ENCODE peak calls at places on chromosomes 16 and 17, in five cellular contexts. Z is T-helper 1 cell; W is stimulated activated naive CD4-positive, alpha-beta T cell treated with Interleukin-2 at 50 U/mL for 16 hours; J is neural crest cell; B is left ventricle myocardium superior. I is an unnamed sample.

GRCh38 chr16:82182237-82183003 is 12.4 kb upstream of the MPHOSPH6 start:
- DNase-seq in B (no peak), W (no peak), J (no peak), Z (no peak), I (no peak)

GRCh38 chr16:29863669-29863984 is 601 bp upstream of the CDIPT start:
- DNase-seq in B (no peak), Z (no peak), J (no peak), W (no peak), I (no peak)

GRCh38 chr17:40910441-40910841 is 25.4 kb upstream of the KRT20 start:
- DNase-seq in J (no peak), Z (no peak), B (no peak), W (no peak), I (no peak)

GRCh38 chr17:45376606-45377005 is 56.1 kb downstream of the ARHGAP27 start:
- DNase-seq in Z (no peak), B (no peak), W (no peak), J (no peak), I (no peak)

GRCh38 chr16:3173892-3174617 is 13.9 kb upstream of the OR1F1 start:
- DNase-seq in W (no peak), J (peak), B (no peak), Z (no peak), I (peak)

GRCh38 chr16:17451835-17452234 is 18.9 kb downstream of the XYLT1 start:
- DNase-seq in Z (no peak), J (no peak), W (no peak), B (no peak), I (no peak)

GRCh38 chr17:33140413-33141099 is 148.9 kb downstream of the SPACA3 start:
- DNase-seq in W (no peak), B (no peak), Z (no peak), J (no peak), I (no peak)

GRCh38 chr16:11302977-11303376 is 21.8 kb upstream of the PRM1 start:
- DNase-seq in B (no peak), J (no peak), W (no peak), Z (no peak), I (no peak)

GRCh38 chr17:64498308-64499203 is 1.7 kb upstream of the POLG2 start:
- DNase-seq in B (no peak), W (no peak), Z (no peak), J (no peak), I (no peak)

GRCh38 chr16:81360135-81360534 is 45.4 kb downstream of the GAN start:
- DNase-seq in W (no peak), J (no peak), B (no peak), Z (no peak), I (no peak)

I was measured in BE2C.